ENCODE peak calls at places on chromosomes 4 and X, in five cellular contexts. O is neuronal stem cell, L is H9, J is trophoblast cell, W is H1. E is an unnamed sample.

GRCh38 chrX:100615015-100615414 is 21.6 kb downstream of the TSPAN6 start:
- DNase-seq in O (no peak), L (peak; percentile 40), J (peak; percentile 67), W (no peak), E (peak; percentile 75)

GRCh38 chr4:77819409-77819835 is 254 bp upstream of the CNOT6L start:
- DNase-seq in O (no peak), L (peak; percentile 32), J (peak; percentile 63), W (no peak), E (peak; percentile 30)

GRCh38 chr4:95155759-95156451 is 392.9 kb downstream of the UNC5C start:
- DNase-seq in O (peak; percentile 31), L (no peak), J (peak; percentile 76), W (no peak), E (peak; percentile 64)

GRCh38 chr4:18020671-18021469 is 685 bp downstream of the LCORL start:
- DNase-seq in O (peak; percentile 75), L (peak; percentile 74), J (peak; percentile 51), W (peak; percentile 39), E (peak; percentile 95)

GRCh38 chrX:17559728-17560379 is 177.4 kb upstream of the SCML1 start:
- DNase-seq in O (no peak), L (no peak), J (peak; percentile 42), W (no peak), E (peak; percentile 41)

GRCh38 chr4:141215972-141216761 is 4.5 kb upstream of the ZNF330 start:
- DNase-seq in O (no peak), L (no peak), J (peak; percentile 62), W (no peak), E (no peak)

GRCh38 chr4:14529653-14530052 is 472.6 kb upstream of the CPEB2 start:
- DNase-seq in O (peak; percentile 30), L (peak; percentile 42), J (no peak), W (peak; percentile 10), E (peak; percentile 57)

GRCh38 chr4:4613641-4614286 is 71.9 kb upstream of the STX18 start:
- DNase-seq in O (no peak), L (no peak), J (no peak), W (no peak), E (no peak)

GRCh38 chr4:138039010-138039409 is 203.1 kb downstream of the SLC7A11 start:
- DNase-seq in O (no peak), L (no peak), J (no peak), W (no peak), E (peak; percentile 90)

GRCh38 chr4:17497890-17498523 is 13.9 kb downstream of the QDPR start:
- DNase-seq in O (no peak), L (no peak), J (no peak), W (no peak), E (peak; percentile 7)

GRCh38 chrX:50154429-50154828 is 46.4 kb downstream of the AKAP4 start:
- DNase-seq in O (no peak), L (no peak), J (no peak), W (no peak), E (no peak)

GRCh38 chrX:50152421-50152820 is 48.4 kb downstream of the AKAP4 start:
- DNase-seq in O (no peak), L (no peak), J (no peak), W (no peak), E (no peak)

GRCh38 chrX:50161143-50161542 is 39.7 kb downstream of the AKAP4 start:
- DNase-seq in O (no peak), L (no peak), J (no peak), W (no peak), E (peak; percentile 58)

GRCh38 chrX:50158616-50159015 is 42.2 kb downstream of the AKAP4 start:
- DNase-seq in O (no peak), L (no peak), J (no peak), W (no peak), E (no peak)

DNA sequence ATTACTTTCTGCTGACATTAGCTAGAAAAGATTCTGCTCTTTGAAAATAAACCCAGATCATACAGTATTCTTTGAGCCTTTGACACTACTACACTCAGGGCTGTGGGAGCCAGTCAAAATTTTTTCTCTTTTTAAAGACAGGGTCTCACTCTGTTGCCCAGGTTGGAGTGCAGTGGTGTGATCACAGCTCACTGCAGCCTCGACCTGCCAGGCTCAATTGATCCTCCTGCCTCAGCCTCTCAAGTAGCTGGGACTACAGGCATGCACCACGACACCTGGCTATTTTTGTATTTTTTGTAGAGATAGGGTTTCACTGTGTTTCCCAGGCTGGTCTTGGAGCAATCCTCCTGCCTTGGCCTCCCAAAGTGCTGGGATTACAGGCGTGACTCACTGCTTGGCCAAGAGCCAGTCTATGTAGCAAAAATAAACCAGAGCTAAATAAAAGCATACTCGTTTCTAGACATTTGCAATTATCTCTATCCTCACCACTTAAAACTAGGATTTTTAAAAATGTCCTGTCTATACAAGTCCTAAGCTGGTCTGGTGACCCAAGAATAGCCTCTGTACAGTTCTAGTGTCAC is 43.2 kb downstream of the AKAP4 start:
- DNase-seq in O (no peak), L (no peak), J (no peak), W (no peak), E (peak; percentile 37)
- H2BK12ac ChIP-seq in O (no peak overlapping the region), L (no peak overlapping the region), J (no peak overlapping the region), W (no peak overlapping the region), E (no peak overlapping the region)

GRCh38 chr4:27407616-27408015 is 547.0 kb downstream of the STIM2 start:
- DNase-seq in O (no peak), L (no peak), J (no peak), W (no peak), E (no peak)
- H3K23ac ChIP-seq in O (no peak overlapping the region), L (no peak overlapping the region), J (no peak overlapping the region), W (no peak overlapping the region), E (no peak overlapping the region)

GRCh38 chr4:102723511-102723910 is 37.3 kb downstream of the MANBA start:
- DNase-seq in O (no peak), L (no peak), J (no peak), W (no peak), E (no peak)

GRCh38 chr4:102730968-102731533 is 29.7 kb downstream of the MANBA start:
- DNase-seq in O (no peak), L (peak; percentile 59), J (peak; percentile 57), W (no peak), E (no peak)

GRCh38 chr4:102722740-102723139 is 38.0 kb downstream of the MANBA start:
- DNase-seq in O (no peak), L (no peak), J (no peak), W (no peak), E (no peak)

GRCh38 chr4:102725229-102725628 is 35.5 kb downstream of the MANBA start:
- DNase-seq in O (no peak), L (no peak), J (no peak), W (no peak), E (no peak)

DNA sequence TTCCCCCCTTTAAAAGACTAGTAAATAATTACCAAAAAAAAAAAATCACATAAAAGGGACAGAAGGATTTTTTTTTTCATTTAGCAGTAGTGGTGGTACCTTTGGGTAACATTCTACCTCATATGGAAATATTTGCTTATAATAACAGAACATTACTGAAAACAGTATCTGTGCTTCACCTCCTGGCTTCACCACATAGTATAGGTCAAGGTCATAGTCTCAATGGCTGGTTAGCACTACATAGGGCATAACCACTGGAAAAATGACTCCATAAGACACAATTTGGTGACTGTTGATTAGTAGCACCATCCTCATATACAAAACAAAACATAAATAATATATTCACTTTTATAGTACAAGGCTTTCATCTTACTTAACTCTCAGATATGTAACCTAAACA is 34.7 kb downstream of the MANBA start:
- DNase-seq in O (no peak), L (no peak), J (no peak), W (no peak), E (no peak)
- H3K14ac ChIP-seq in O (no peak overlapping the region), L (no peak overlapping the region), J (no peak overlapping the region), W (no peak overlapping the region), E (no peak overlapping the region)

GRCh38 chrX:107751127-107751526 is 24.5 kb downstream of the TSC22D3 start:
- DNase-seq in O (no peak), L (no peak), J (no peak), W (no peak), E (no peak)
- H2BK12ac ChIP-seq in O (no peak overlapping the region), L (no peak overlapping the region), J (no peak overlapping the region), W (peak overlapping the region; percentile 27), E (no peak overlapping the region)

GRCh38 chr4:184475096-184475461 is 729 bp upstream of the IRF2 start:
- DNase-seq in O (peak; percentile 17), L (peak; percentile 45), J (peak; percentile 48), W (no peak), E (peak; percentile 67)
- H3K23ac ChIP-seq in O (no peak overlapping the region), L (no peak overlapping the region), J (no peak overlapping the region), W (no peak overlapping the region), E (no peak overlapping the region)

DNA sequence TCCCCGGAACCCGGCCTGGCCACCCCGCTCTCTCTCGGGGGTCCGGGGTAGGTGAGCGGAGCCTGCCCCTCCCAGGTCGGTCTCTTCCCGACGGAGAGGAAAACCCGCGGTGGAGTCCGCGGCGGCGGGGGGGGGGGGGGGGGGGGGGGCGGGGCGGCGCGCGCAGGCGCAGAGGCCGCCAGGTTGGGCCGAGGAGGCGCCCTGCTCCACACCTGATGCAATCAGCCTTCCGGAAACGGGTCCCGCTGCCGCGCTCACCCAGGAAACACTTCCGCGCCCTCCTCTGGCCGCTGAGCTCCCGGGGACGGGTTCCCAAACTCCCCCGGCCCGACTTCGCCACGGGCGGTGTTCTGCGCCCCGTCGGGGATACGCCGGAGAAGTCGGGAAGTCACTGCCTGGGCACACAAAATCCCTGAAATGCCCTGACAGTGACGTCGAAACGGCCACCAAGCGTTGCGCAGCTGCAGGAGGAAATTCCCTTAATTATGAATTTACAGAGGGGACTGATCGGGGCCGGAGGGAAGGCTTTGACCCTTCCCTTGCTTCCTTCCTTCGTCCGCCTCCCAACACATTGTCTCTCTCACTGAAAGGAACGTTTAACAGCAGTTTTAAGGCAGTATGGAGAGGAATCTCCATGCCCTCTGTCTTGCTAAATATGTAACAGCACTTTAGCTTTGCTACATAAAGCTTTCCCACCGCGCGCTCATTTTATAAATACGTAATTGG is 2.1 kb upstream of the APBB2 start:
- DNase-seq in O (peak; percentile 69), L (peak; percentile 93), J (peak; percentile 75), W (peak; percentile 62), E (peak; percentile 83)
- H3K14ac ChIP-seq in O (no peak overlapping the region), L (peak overlapping the region; percentile 93), J (peak overlapping the region; percentile 86), W (no peak overlapping the region), E (peak overlapping the region; percentile 80)

GRCh38 chrX:113802837-113803236 is 781.0 kb upstream of the HTR2C start:
- DNase-seq in O (no peak), L (no peak), J (peak; percentile 83), W (no peak), E (no peak)
- H2BK12ac ChIP-seq in O (no peak overlapping the region), L (no peak overlapping the region), J (no peak overlapping the region), W (no peak overlapping the region), E (no peak overlapping the region)

E was measured in mesenchymal stem cell.